ENCODE peak calls at places on chromosomes 1 and 21, in four cellular contexts. F, L, S and I are unnamed samples.
A peak's percentile ranks its signal among the peaks of the same experiment; 100 is the strongest.

GRCh38 chr21:45538381-45539045 is 3.7 kb downstream of the SLC19A1 start:
- DNase-seq in F (peak; percentile 53), L (no peak), S (no peak), I (no peak)

GRCh38 chr1:116159611-116160010 is 48.4 kb downstream of the MAB21L3 start:
- DNase-seq in F (no peak), L (no peak), S (no peak), I (no peak)

GRCh38 chr1:199046618-199047017 is 407.8 kb downstream of the PTPRC start:
- DNase-seq in F (no peak), L (no peak), S (no peak), I (peak; percentile 3)

GRCh38 chr1:39925727-39926342 is 24.1 kb upstream of the MYCL start:
- DNase-seq in F (no peak), L (no peak), S (peak; percentile 39), I (peak; percentile 80)

GRCh38 chr1:244836135-244836521 is 670 bp downstream of the COX20 start:
- DNase-seq in F (no peak), L (no peak), S (peak; percentile 33), I (peak; percentile 47)

GRCh38 chr1:200081151-200081981 is 53.9 kb downstream of the NR5A2 start:
- DNase-seq in F (no peak), L (no peak), S (peak; percentile 31), I (no peak)

GRCh38 chr1:206068314-206068713 is 15.3 kb downstream of the RHEX start:
- DNase-seq in F (no peak), L (no peak), S (no peak), I (no peak)

GRCh38 chr1:27526569-27527222 is 36.7 kb upstream of the WASF2 start:
- DNase-seq in F (peak; percentile 34), L (no peak), S (no peak), I (no peak)

GRCh38 chr1:227938911-227939790 is 8.6 kb downstream of the WNT9A start:
- DNase-seq in F (peak; percentile 39), L (no peak), S (no peak), I (no peak)

GRCh38 chr1:180912211-180912800 is 391 bp upstream of the KIAA1614 start:
- DNase-seq in F (no peak), L (no peak), S (peak; percentile 46), I (peak; percentile 39)

GRCh38 chr1:178713270-178713669 is 11.8 kb upstream of the RALGPS2 start:
- DNase-seq in F (no peak), L (no peak), S (peak; percentile 75), I (peak; percentile 36)

GRCh38 chr1:38287547-38287946 is 241.0 kb upstream of the POU3F1 start:
- DNase-seq in F (no peak), L (no peak), S (no peak), I (no peak)

GRCh38 chr1:225762444-225762843 is 15.2 kb upstream of the SRP9 start:
- DNase-seq in F (no peak), L (no peak), S (no peak), I (peak; percentile 52)

GRCh38 chr1:12029720-12030339 is 10.5 kb downstream of the MIIP start:
- DNase-seq in F (no peak), L (no peak), S (no peak), I (no peak)

GRCh38 chr1:223714849-223715709 is 2.7 kb downstream of the CAPN2 start:
- DNase-seq in F (no peak), L (no peak), S (peak; percentile 73), I (peak; percentile 93)

GRCh38 chr1:214901718-214902117 is 180.8 kb upstream of the KCNK2 start:
- DNase-seq in F (no peak), L (no peak), S (peak; percentile 76), I (peak; percentile 60)

GRCh38 chr1:224509881-224510280 is 75.3 kb upstream of the WDR26 start:
- DNase-seq in F (no peak), L (no peak), S (no peak), I (no peak)

GRCh38 chr1:201128962-201129361 is 2.0 kb upstream of the ASCL5 start:
- DNase-seq in F (peak; percentile 34), L (no peak), S (no peak), I (no peak)

GRCh38 chr1:206727981-206728380 is 42.6 kb upstream of the IL19 start:
- DNase-seq in F (no peak), L (no peak), S (no peak), I (no peak)

GRCh38 chr21:31974454-31974985 is 101.7 kb downstream of the HUNK start:
- DNase-seq in F (no peak), L (no peak), S (no peak), I (no peak)

GRCh38 chr1:119865607-119866006 is 30.7 kb downstream of the ADAM30 start:
- DNase-seq in F (no peak), L (no peak), S (peak; percentile 92), I (peak; percentile 69)

DNA sequence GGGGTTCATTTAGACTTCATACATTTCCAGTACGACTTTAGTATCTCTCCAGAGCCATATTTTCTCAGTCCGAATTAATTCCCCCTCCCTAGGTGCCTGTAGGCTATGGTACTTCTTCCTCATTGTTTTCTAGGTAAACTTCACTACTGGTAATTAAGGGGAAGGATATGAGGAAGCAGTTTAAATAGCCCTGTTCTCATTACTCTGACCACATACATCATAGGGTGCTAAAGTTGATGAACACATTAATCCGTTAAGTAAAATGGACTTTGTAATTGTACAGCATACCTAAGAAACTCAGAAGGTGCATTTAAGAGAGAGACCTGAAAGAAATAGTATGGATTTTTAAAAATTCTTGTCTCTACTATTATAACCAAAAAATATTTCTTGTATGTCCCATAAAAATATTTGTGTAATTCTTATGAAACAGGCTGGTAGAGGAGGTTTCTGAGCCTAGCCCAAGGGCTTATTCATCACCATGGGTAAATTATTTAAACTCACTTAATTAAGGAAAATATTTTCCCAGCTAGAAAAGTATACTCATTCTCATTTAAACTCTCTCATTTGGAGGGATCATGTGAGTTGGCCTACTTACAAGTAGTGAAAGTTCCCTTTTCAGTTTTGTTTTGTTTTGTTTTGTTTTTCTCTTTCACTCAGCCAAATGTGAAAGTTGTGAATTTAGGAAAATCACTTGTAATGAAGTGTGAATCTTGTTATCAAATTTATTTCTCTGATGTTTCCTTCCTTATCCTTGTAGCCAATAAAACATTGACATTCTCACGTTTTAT is 2.0 kb downstream of the PRMT6 start:
- DNase-seq in F (no peak), L (no peak), S (peak; percentile 5), I (no peak)
- TF ChIP-seq CTCF in F (no peak), L (no peak), S (no peak), I (no peak)

DNA sequence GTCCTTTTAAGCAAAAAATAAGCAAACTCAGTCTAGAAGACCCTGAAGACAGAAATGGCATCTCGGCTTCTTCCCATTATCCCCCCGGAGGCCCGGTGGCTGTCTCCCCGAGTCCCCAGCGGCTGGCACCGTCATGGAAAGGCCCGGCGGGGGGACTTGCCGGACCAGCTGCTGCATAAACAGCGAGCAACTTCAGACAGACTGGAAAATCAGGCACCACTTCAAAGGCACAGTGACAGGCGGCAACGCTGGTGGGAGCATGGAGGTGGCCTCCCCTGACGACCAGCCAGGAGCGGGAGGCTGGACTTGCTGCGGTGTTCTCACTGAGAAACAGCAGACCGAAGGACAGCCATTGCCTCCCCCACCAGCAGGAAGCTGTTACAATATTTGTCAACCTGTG is 18.4 kb upstream of the C1QA start:
- DNase-seq in F (peak; percentile 14), L (no peak), S (no peak), I (no peak)
- H3K4me3 ChIP-seq in F (no peak overlapping the region), L (no peak overlapping the region), S (no peak overlapping the region), I (no peak overlapping the region)

GRCh38 chr21:15522148-15522547 is 207.6 kb upstream of the USP25 start:
- DNase-seq in F (no peak), L (no peak), S (no peak), I (no peak)

GRCh38 chr21:15517394-15517793 is 212.4 kb upstream of the USP25 start:
- DNase-seq in F (no peak), L (no peak), S (no peak), I (no peak)

GRCh38 chr21:15524855-15525254 is 204.9 kb upstream of the USP25 start:
- DNase-seq in F (no peak), L (no peak), S (no peak), I (no peak)

GRCh38 chr21:15521644-15522001 is 208.2 kb upstream of the USP25 start:
- DNase-seq in F (no peak), L (no peak), S (no peak), I (no peak)

GRCh38 chr21:15520811-15521643 is 208.8 kb upstream of the USP25 start:
- DNase-seq in F (no peak), L (no peak), S (no peak), I (peak; percentile 6)
- TF ChIP-seq CTCF in F (peak; percentile 7), L (no peak), S (peak; percentile 49), I (peak; percentile 39)

DNA sequence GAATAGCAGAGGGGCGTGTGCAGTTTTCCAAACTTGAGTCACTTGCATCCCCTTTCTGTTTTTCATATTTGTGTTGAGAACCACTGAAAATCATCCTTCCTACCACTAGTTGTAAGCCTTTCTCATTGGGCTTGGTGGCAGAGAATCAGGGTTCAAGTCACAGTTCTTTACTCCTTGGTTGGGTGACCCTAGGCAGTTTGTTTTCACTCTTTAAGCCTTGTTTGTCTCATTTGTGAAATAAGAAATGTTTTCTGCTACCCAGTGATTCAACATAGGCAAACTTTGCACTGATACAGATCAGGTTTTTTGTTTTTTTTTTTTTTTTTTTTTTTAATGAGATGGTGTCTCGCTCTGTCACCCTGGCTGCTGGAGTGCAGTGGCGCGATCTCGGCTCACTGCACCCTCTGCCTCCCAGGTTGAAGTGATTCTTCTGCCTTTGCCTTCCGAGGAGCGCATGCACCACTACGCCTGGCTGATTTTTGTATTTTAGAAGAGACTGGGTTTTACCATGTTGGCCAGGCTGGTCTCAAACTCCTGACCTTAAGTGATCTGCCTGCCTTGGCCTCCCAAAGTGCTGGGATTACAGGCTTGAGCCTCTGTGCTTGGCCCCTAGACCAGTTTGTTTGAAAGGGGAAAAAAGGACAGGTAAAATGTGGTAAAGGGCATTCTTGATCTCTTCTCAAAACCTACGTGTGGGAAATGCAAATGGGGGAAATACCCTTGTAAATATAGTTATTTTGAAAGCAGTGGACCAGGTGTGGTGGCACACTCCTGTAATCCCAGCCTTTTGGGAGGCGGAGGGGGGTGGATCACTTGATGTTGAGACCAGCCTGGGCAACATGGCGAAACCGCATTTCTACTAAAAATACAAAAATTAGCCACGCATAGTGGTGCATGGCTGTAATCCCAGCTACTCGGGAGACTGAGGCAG is 3.2 kb downstream of the CLIC4 start:
- DNase-seq in F (no peak), L (no peak), S (no peak), I (no peak)
- H3K4me3 ChIP-seq in F (peak overlapping the region; percentile 82), L (peak overlapping the region; percentile 97), S (peak overlapping the region; percentile 88), I (peak overlapping the region; percentile 75)